ENCODE peak calls at places on chromosomes 5 and 9, in four cellular contexts. N is transverse colon, V is mammary epithelial cell, E is fibroblast of lung. I is an unnamed sample. For H3K4me1, the result is how much of the 10 kb centered on the place peaks cover.

GRCh38 chr5:174759091-174759490 is 34.7 kb downstream of the MSX2 start:
- DNase-seq in N (no peak), V (no peak), E (no peak), I (no peak)

GRCh38 chr9:134068742-134069535 is 1.1 kb upstream of the BRD3 start:
- DNase-seq in N (no peak), V (no peak), E (no peak), I (no peak)

GRCh38 chr5:114101153-114101552 is 260.7 kb upstream of the KCNN2 start:
- DNase-seq in N (no peak), V (peak), E (peak), I (peak)

GRCh38 chr5:165370233-165370632 is 1864.8 kb downstream of the MAT2B start:
- DNase-seq in N (no peak), V (no peak), E (no peak), I (no peak)

GRCh38 chr5:37875051-37875787 is 35.4 kb upstream of the GDNF start:
- DNase-seq in N (no peak), V (peak), E (peak), I (peak)

GRCh38 chr5:91182763-91183162 is 200.4 kb downstream of the ARRDC3 start:
- DNase-seq in N (peak), V (no peak), E (peak), I (no peak)

GRCh38 chr5:138641547-138642298 is 66.5 kb upstream of the HSPA9 start:
- DNase-seq in N (peak), V (peak), E (peak), I (peak)

GRCh38 chr5:39209924-39210323 is 9.4 kb downstream of the FYB1 start:
- DNase-seq in N (peak), V (no peak), E (no peak), I (no peak)

GRCh38 chr9:126604706-126605105 is 9.0 kb upstream of the LMX1B start:
- DNase-seq in N (no peak), V (no peak), E (no peak), I (no peak)

GRCh38 chr5:6632324-6632930 is 417 bp downstream of the NSUN2 start:
- DNase-seq in N (no peak), V (no peak), E (peak), I (no peak)

GRCh38 chr9:7075154-7075553 is 317.4 kb downstream of the KDM4C start:
- DNase-seq in N (no peak), V (no peak), E (no peak), I (no peak)

GRCh38 chr9:5698810-5699556 is 70.1 kb downstream of the RIC1 start:
- DNase-seq in N (no peak), V (no peak), E (peak), I (peak)

GRCh38 chr5:60280943-60281342 is 387.4 kb upstream of the PDE4D start:
- DNase-seq in N (no peak), V (no peak), E (no peak), I (no peak)

GRCh38 chr5:168836603-168837245 is 257.6 kb upstream of the PANK3 start:
- DNase-seq in N (no peak), V (no peak), E (no peak), I (no peak)

GRCh38 chr5:40680741-40681350 is 1.1 kb downstream of the PTGER4 start:
- DNase-seq in N (peak), V (peak), E (peak), I (peak)
- TF ChIP-seq CTCF in N (peak), V (no peak), E (peak), I (peak)

DNA sequence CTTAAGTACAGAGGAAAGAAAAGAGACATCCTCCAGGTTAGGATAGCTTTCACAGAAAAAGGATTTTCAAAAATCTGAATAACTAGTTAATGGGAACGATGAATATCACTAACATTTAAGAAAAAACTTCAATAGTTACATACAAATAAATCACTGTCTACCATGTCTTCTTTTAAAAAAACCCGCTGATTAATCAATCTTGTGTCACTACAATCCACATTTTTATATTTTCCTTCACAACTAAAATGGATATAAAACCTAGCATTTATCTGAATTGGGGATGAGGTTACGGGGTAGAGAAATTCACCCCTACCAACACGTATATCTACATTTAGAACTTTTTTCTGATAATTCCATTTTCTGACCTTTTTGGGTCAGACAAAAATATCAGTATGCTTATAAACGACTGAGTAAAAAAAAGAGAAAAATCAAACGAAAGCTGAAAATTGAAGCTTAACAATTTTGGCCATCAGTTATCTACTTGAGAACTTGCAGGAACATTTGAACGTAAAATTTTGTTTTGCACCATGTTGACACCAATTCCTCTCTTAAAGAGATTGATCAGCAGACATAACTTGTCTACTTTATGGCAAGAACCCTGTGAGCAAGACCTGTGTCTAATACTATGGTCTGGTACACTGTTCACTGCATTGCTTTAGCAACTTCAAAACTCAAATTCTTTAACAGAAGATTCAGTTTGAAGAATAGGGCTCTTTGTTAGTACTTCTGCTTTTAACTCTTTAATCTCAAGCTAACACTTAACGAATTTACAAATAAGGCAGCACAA is 4.8 kb downstream of the NR3C1 start:
- DNase-seq in N (no peak), V (peak), E (peak), I (peak)
- H3K4me1 ChIP-seq in N (half or more), V (under half), E (under half), I (under half)

GRCh38 chr9:28820741-28821140 is 1247.5 kb upstream of the C9orf72 start:
- DNase-seq in N (no peak), V (no peak), E (no peak), I (no peak)
- TF ChIP-seq CTCF in N (no peak), V (peak), E (no peak), I (peak)

DNA sequence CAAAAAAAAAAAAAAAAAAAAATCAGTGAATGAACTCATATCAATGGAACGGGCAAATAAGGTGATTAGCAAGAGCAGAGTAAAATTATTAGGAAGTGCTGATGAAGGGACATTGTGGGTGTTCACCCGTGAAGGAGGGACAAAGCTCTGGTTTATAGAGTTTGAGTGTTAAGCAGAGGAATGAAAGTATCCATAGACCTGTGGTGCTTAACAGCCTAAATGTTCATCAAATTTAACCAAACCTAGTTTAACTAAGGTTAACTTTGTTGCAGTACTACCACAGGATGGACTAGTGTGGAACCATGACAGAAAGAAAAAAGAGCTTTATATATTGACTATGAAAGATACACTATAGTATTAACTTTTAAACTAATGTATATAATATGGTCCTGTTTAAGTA is 44.1 kb upstream of the TNFAIP8 start:
- DNase-seq in N (no peak), V (no peak), E (no peak), I (no peak)
- H3K4me1 ChIP-seq in N (under half), V (under half), E (under half), I (under half)

DNA sequence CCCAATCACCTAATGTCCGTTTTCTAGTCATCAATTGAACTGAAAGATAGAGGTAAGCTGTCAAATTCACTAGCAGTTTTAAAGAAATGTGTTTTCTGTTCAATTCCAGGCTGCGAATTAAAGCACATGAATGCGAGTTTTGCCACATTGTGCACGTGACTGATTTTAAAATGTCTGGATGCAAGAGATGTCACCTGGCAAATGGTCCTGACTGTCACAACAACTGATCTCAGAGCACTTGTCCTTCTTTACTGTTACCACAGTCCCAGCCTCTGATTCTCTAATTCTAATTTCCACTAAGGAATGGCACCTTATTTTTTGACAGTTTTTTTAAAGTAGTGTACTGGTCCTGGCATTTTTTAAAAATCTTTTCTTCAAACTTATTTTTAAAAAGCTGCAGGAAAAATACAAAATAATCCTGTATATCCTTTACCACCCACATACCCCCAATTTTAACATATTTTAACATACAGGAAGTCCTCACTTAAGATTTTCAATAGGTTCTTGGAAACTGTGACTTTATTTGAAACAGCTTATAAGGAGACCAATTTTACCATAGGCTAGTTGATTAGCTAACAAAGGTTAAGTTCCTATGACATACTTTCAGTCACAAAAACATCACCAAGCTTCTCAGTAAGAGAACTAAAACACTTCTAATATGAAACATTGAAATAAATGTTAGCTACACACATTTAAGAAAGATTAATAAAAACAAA is 1364.3 kb downstream of the EFNA5 start:
- DNase-seq in N (no peak), V (no peak), E (no peak), I (no peak)
- TF ChIP-seq CTCF in N (no peak), V (no peak), E (no peak), I (no peak)

DNA sequence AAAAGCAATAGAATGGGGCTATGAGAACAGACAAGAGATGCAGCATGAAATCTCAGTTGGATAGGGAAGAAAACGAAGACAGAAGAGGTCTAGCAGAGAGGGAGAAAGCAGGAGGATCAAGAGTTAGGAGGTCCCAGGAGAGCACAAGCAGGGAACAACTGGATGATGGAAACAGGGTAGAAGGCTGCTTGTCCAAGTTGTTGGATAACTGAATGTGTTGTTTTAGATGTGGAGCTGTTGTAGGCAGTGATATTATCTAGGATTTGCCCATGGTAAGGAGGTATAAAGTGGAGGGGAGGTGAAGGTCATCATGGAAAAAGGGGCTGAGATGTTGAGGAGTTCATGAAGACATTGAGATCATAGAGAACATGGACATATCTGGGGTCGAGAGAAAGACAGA is 12.4 kb upstream of the RHOBTB3 start:
- DNase-seq in N (no peak), V (no peak), E (no peak), I (no peak)
- H3K4me1 ChIP-seq in N (under half), V (under half), E (under half), I (under half)

GRCh38 chr5:132134384-132134783 is 60.8 kb downstream of the CSF2 start:
- DNase-seq in N (no peak), V (peak), E (peak), I (peak)
- TF ChIP-seq CTCF in N (no peak), V (peak), E (peak), I (peak)

DNA sequence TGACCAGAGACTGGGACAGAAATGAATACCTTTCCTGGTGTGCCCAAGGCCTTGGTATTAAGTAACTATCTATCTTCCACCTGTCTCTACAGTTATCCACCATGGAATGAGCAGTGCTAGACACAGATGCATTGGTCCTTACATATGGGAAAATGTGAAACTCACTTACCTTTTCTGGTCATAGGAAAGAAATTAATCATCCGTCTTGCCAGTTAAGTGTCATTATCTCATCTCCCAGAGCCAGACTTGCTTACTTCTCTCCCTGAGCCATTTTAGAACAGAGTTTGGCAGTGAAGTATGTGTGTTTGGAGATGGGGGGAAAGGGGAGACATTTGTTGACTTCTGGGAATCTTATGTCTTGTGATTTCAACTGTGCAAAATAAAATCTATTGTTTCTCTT is 1211.0 kb upstream of the CDH6 start:
- DNase-seq in N (no peak), V (no peak), E (no peak), I (no peak)
- H3K4me1 ChIP-seq in N (under half), V (under half), E (under half), I (under half)

GRCh38 chr9:131559416-131560000 is 14.2 kb downstream of the PRRT1B start:
- DNase-seq in N (no peak), V (no peak), E (no peak), I (no peak)
- TF ChIP-seq CTCF in N (no peak), V (no peak), E (no peak), I (peak)

DNA sequence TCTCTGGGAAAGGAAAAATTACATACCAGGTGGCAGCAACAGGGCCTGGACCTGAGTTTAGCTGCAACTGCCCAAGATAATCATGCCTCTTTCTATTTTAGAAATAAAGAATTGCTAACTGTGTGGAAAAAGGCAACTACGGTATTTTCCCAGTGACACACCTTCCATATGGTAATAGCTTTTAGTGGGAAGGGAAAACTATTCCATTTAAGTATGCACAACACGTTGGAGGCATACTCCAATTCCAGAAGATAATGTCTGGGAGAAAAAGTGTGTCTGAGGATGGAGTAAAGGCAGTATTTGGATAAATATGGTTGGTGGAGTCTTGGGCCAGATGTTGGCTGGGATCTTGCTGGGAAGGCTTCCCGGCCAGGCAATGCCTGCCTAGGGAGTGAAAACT is 40.7 kb downstream of the SH3PXD2B start:
- DNase-seq in N (no peak), V (no peak), E (no peak), I (no peak)
- H3K4me1 ChIP-seq in N (half or more), V (under half), E (under half), I (under half)